ENCODE peak calls at places on chromosomes 4 and X, in five cellular contexts. W is RWPE1, R is astrocyte, U is glutamatergic neuron, Q is psoas muscle. S is an unnamed sample.

GRCh38 chrX:102345916-102346315 is 93.9 kb downstream of the NXF2B start:
- DNase-seq in W (peak; percentile 5), R (peak; percentile 18), U (peak; percentile 77), Q (peak; percentile 57), S (peak; percentile 48)

GRCh38 chr4:113645771-113646455 is 115.6 kb downstream of the CAMK2D start:
- DNase-seq in W (peak; percentile 82), R (peak; percentile 93), U (no peak), Q (no peak), S (peak; percentile 70)

GRCh38 chr4:114598191-114599121 is at the start of gene UGT8:
- DNase-seq in W (peak; percentile 41), R (peak; percentile 12), U (peak; percentile 74), Q (peak; percentile 51), S (peak; percentile 2)

GRCh38 chr4:74423101-74423500 is 21.8 kb upstream of the AREG start:
- DNase-seq in W (no peak), R (peak; percentile 46), U (no peak), Q (no peak), S (peak; percentile 83)

GRCh38 chr4:100095729-100096595 is 94.3 kb downstream of the DDIT4L start:
- DNase-seq in W (peak; percentile 63), R (peak; percentile 60), U (peak; percentile 56), Q (peak; percentile 78), S (peak; percentile 87)

GRCh38 chr4:189828298-189828697 is 112.4 kb upstream of the FRG1 start:
- DNase-seq in W (no peak), R (no peak), U (no peak), Q (no peak), S (no peak)

GRCh38 chrX:129606918-129607317 is 47.8 kb downstream of the APLN start:
- DNase-seq in W (peak; percentile 54), R (no peak), U (peak; percentile 46), Q (no peak), S (peak; percentile 62)

GRCh38 chr4:29571322-29571721 is 1148.8 kb upstream of the PCDH7 start:
- DNase-seq in W (no peak), R (no peak), U (no peak), Q (no peak), S (no peak)

GRCh38 chr4:76960014-76960413 is 10.5 kb downstream of the SEPTIN11 start:
- DNase-seq in W (no peak), R (peak; percentile 78), U (no peak), Q (no peak), S (no peak)

GRCh38 chr4:105520819-105521790 is 31.3 kb upstream of the ARHGEF38 start:
- DNase-seq in W (peak; percentile 53), R (peak; percentile 14), U (no peak), Q (no peak), S (peak; percentile 63)

GRCh38 chr4:72568959-72569718 is at the start of gene ADAMTS3:
- DNase-seq in W (peak; percentile 46), R (peak; percentile 65), U (peak; percentile 77), Q (peak; percentile 70), S (peak; percentile 25)

DNA sequence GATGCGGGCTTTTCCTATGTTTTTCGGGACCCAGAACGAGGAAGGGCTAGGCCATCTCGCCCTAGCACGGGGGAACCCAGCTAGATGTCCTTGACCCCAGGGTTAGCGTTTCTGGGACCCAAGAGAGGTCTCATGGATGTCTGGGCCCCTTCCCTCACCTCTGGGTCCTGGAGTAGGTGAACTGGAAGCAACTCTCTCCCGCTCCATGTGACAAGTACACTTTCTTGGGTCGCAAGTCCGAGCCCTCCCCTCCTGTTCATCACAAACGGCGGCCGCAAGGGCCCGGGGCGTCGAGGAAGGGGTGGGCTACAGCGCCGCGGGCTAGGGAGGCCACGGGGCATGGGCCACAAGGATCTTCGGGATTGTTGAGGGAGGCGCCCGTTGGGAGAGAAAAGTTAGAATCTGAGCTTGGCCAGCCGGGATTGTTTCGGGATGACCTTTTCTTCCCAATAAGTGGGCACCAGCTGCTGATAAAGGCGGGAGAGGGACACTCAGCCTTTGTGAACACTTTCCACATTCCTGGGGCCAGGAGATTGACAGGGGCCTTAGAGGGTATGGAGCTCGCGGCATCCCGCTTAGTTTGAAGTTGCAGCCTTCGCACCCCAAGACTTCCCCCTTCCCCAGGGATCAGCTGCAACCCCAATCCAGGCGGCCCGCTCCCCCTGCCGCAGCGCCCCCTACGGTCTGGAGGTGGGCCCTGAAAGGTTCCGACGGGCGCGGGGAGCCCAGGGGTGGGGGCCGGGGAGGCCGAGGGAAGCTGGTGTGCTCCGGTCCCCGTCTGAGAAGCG is 137.0 kb upstream of the ZIC3 start:
- DNase-seq in W (no peak), R (no peak), U (peak; percentile 20), Q (no peak), S (no peak)
- TF ChIP-seq CTCF in W (no peak), R (no peak), U (peak; percentile 25), Q (no peak), S (no peak)

GRCh38 chrX:48834383-48834709 is 1.1 kb downstream of the PCSK1N start:
- DNase-seq in W (no peak), R (no peak), U (no peak), Q (no peak), S (no peak)

GRCh38 chrX:48831136-48831908 is 4.1 kb downstream of the PCSK1N start:
- DNase-seq in W (no peak), R (no peak), U (no peak), Q (no peak), S (no peak)

GRCh38 chrX:48831909-48832291 is 3.5 kb downstream of the PCSK1N start:
- DNase-seq in W (no peak), R (no peak), U (peak; percentile 52), Q (no peak), S (no peak)

GRCh38 chrX:48835524-48836329 is at the start of gene PCSK1N:
- DNase-seq in W (peak; percentile 28), R (no peak), U (peak; percentile 38), Q (no peak), S (peak; percentile 1)

DNA sequence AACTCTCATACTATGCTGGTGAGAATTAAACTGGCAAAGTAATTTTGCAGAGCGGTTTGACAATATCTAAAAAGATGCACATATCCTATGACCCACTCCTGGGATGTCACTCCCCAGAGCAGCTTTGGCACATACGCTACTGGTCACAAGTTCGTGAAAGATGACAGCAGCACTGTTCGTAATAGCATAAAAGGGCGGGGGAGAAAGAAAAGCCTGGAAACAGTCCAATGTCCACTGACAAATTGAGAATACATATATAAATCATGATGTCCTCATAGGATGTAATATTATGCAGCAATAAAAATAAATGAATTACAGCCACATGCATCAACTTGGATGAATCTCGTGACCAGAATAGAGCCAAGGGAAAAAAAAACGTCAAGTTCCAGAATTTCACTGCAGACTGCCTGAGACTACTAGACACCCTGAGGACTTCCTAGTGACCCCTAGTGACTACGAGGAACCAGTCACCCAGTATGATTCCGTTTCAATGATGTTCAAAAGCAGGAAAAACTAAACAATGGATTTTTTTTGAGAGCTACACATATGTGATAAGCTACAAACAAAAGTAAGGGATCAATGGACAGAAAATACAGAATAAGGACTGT is 1.8 kb downstream of the PCSK1N start:
- DNase-seq in W (no peak), R (no peak), U (no peak), Q (no peak), S (no peak)
- TF ChIP-seq CTCF in W (no peak), R (no peak), U (no peak), Q (no peak), S (no peak)

DNA sequence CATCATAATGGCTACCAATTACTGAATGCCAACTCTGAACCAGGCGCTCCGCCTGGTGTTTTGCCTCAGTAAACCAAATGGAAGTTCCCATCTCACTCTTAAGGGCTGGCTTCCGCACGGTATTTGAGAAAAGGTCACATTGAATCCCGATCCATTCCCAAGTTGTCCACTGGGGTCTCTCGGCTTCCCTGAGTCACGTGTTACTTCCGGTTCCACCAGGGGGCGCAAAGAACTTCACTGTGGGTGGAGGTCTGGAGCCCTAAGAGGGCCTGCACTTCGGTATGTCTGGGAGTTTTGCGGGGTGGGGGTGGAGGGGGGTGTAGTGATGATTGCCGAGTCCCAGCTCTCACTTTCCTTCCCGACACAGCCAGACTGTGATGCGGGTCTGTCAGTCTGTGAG is 13.4 kb upstream of the NHS start:
- DNase-seq in W (no peak), R (no peak), U (peak; percentile 49), Q (no peak), S (no peak)
- TF ChIP-seq CTCF in W (no peak), R (peak; percentile 7), U (peak; percentile 43), Q (no peak), S (no peak)

GRCh38 chrX:77014655-77015377 is 432.4 kb upstream of the FGF16 start:
- DNase-seq in W (no peak), R (no peak), U (peak; percentile 56), Q (no peak), S (no peak)
- TF ChIP-seq CTCF in W (no peak), R (no peak), U (no peak), Q (no peak), S (no peak)

DNA sequence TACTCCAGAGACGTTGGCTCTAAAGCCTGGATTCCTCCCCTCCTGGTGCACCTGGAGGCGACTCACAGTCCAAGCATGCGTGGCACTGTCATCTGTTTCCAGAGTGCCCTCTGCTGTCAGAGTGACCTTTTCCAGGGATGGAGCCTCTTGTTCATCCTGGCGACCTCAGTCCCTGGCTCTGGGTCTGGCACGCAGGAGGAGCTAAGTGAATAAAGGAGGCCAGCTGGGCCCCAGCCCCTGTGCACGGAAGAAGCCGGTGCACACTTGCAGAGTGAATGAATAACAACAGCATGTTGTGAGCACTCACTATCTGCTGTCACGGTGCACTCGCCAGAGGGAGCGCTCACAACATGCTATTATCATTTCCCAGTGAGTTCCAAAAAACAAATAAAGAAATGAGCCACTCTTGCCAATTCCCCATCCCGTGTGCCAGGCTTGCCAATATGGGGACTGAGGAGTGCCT is 27.8 kb upstream of the PSAPL1 start:
- DNase-seq in W (peak; percentile 60), R (peak; percentile 23), U (peak; percentile 25), Q (no peak), S (peak; percentile 10)
- TF ChIP-seq CTCF in W (peak; percentile 69), R (peak; percentile 12), U (no peak), Q (no peak), S (no peak)

DNA sequence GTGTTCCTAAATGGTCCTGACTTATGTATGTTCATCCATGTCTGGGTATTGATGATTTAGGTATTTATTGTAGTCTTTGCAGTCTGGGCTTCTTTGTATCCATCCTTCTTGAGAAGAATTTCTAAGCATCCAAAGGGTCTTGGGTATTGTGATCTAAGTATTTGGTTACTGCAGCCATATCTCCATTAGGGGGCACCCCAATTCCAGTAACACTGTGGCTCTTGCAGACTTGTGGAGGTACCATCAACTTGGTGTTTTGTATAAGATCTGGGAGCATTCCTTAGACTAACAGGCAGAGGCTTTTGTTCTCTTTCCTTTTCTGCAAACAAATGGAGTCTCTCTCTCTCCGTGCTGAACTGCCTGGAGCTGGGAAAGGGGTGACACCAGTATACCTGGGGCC is 113.7 kb upstream of the NEXMIF start:
- DNase-seq in W (no peak), R (peak; percentile 2), U (no peak), Q (no peak), S (peak; percentile 50)
- TF ChIP-seq CTCF in W (no peak), R (no peak), U (no peak), Q (no peak), S (peak; percentile 38)

GRCh38 chr4:8393593-8394038 is 46.9 kb downstream of the ACOX3 start:
- DNase-seq in W (peak; percentile 69), R (peak; percentile 99), U (no peak), Q (peak; percentile 85), S (peak; percentile 95)
- TF ChIP-seq CTCF in W (no peak), R (peak; percentile 8), U (no peak), Q (no peak), S (peak; percentile 43)

DNA sequence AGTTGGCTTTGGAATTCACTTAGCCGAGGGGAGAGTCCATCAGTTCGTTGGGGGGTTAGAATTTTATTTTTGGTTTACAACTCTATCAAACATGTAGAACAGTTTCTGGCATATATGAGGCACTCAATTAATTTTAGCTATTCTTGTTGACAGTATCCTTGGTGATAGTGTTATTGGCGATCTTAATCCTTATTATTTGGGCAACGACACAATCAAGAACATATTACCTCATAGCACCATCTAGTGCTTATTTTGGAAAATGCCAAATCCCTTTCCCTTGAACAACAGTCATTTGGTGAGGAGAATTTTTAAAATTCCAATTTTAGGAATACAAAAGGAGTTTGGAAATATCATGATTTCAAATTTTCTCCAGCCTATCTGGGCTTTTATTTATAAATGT is 17.9 kb upstream of the PGRMC1 start:
- DNase-seq in W (no peak), R (no peak), U (no peak), Q (no peak), S (peak; percentile 22)
- TF ChIP-seq CTCF in W (peak; percentile 40), R (peak; percentile 41), U (no peak), Q (peak; percentile 31), S (peak; percentile 34)

S was measured in cardiac fibroblast.